ENCODE peak calls at places on chromosomes 12 and 14, in seven cellular contexts. J is adrenal gland, V is IMR-90, H is ovary, K is tibial nerve, Q is heart left ventricle, N is right lobe of liver. S is an unnamed sample.

GRCh38 chr12:111363578-111363977 is 5.3 kb downstream of the PHETA1 start:
- DNase-seq in V (peak), H (no peak), K (no peak), J (no peak), N (no peak), Q (no peak), S (no peak)

GRCh38 chr12:92034858-92035401 is 110.7 kb downstream of the BTG1 start:
- DNase-seq in V (peak), H (peak), J (peak), Q (peak), N (peak), K (peak), S (peak)

GRCh38 chr14:76514599-76514998 is 138.7 kb downstream of the ESRRB start:
- DNase-seq in Q (no peak), V (peak), J (no peak), H (no peak), K (no peak), N (no peak), S (peak)

GRCh38 chr12:8127138-8127537 is 3.7 kb downstream of the CLEC4A start:
- DNase-seq in N (no peak), K (no peak), Q (no peak), H (no peak), V (no peak), J (no peak), S (no peak)

GRCh38 chr12:120413901-120414695 is 23.8 kb upstream of the COX6A1 start:
- DNase-seq in J (peak), H (no peak), K (no peak), N (no peak), Q (no peak), V (no peak), S (no peak)

GRCh38 chr12:68591716-68592437 is 18.8 kb upstream of the RAP1B start:
- DNase-seq in Q (no peak), H (no peak), J (no peak), N (no peak), V (no peak), K (no peak), S (no peak)

GRCh38 chr14:52678591-52678990 is 16.8 kb downstream of the ERO1A start:
- DNase-seq in H (no peak), N (no peak), J (no peak), K (no peak), Q (no peak), V (no peak), S (peak)

GRCh38 chr12:130977759-130978127 is 24.0 kb downstream of the ADGRD1 start:
- DNase-seq in H (no peak), J (no peak), K (no peak), Q (no peak), V (no peak), N (no peak), S (no peak)

GRCh38 chr12:21942377-21942703 is 1.1 kb upstream of the ABCC9 start:
- DNase-seq in K (no peak), V (no peak), H (no peak), Q (no peak), N (no peak), J (no peak), S (no peak)
- TF ChIP-seq POLR2A in K (no peak), V (no peak), H (no peak), Q (no peak), N (no peak), J (no peak), S (no peak)

DNA sequence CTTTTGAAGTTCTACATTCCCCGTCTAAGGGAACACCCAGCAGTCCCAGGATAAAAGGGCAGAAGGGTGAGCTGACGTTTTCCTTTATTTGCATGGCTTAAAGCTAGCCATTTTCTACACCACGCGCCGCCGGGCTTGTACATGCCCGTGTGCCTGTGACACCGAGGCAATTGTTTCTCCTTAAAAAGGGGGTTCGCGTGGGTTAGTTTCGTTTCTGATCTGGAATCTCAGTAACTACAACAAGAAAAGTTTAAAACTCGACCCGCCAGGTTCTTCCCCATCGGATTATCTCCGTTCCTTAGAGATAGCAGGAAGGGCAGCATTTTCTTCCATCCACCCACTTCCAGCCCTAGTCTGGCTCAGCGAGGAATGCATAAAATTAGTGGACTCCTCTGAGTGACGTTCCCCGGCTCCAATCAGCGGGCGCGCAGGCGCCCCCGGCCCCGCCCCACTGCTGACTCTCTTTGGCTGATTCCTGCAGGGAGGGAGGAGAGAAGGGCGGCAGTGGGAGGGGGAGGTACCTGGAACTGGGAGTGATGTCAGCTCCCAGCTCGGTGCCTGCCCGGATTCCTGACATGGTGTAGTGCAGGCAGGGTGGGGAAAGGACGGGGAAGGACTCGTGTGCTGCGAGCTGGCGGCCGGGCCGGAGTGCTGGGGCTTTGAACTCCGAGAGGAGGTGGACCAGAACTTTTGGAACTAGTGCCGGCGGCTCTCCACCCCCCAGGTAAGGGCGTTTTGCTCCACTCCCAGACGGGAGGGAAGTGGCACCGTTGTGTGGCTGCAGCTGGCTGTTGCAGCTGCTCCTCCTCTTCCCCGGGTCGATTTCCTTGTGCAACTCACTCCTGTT is at the start of gene PPFIBP1:
- DNase-seq in H (peak), J (peak), V (peak), N (peak), Q (peak), K (peak), S (peak)
- TF ChIP-seq POLR2A in H (peak), J (peak), V (peak), N (peak), Q (no peak), K (peak), S (peak)

GRCh38 chr12:3099146-3099545 is 22.0 kb downstream of the TSPAN9 start:
- DNase-seq in V (no peak), K (no peak), H (no peak), J (no peak), Q (no peak), N (no peak), S (no peak)

GRCh38 chr12:3101309-3102022 is 24.3 kb downstream of the TSPAN9 start:
- DNase-seq in K (no peak), N (no peak), H (no peak), Q (no peak), J (no peak), V (peak), S (no peak)

GRCh38 chr12:3097186-3097804 is 20.1 kb downstream of the TSPAN9 start:
- DNase-seq in N (peak), J (peak), K (no peak), H (peak), V (peak), Q (peak), S (peak)

GRCh38 chr12:3098436-3098835 is 21.3 kb downstream of the TSPAN9 start:
- DNase-seq in J (no peak), H (no peak), K (no peak), Q (no peak), N (no peak), V (no peak), S (no peak)

DNA sequence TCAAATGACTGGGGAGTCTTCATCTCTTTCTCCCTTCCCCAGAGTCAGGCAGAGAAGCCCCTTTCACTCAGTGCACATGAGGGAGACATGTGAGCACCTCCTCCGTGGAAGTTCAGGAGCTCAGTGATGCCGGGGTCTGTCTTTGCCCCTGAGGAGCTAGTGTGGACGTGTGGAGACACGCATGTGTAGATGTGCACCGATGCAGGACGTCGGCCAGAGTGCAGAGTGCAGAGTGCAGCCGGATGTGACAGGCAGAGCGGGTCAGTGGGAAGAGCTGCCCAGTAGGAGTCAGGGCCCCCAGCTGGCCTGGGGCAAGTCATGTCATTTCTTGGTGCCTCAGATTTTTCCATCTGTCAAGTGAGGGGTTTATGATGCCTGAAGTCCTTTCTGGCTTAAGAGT is 20.7 kb downstream of the TSPAN9 start:
- DNase-seq in H (peak), J (no peak), V (no peak), K (no peak), N (peak), Q (no peak), S (no peak)
- TF ChIP-seq POLR2A in H (no peak), J (no peak), V (no peak), K (no peak), N (peak), Q (no peak), S (no peak)

GRCh38 chr14:100072783-100073346 is 7.6 kb downstream of the EVL start:
- DNase-seq in K (no peak), H (no peak), Q (no peak), V (no peak), J (no peak), N (no peak), S (peak)
- TF ChIP-seq POLR2A in K (no peak), H (no peak), Q (no peak), V (no peak), J (no peak), N (no peak), S (no peak)

DNA sequence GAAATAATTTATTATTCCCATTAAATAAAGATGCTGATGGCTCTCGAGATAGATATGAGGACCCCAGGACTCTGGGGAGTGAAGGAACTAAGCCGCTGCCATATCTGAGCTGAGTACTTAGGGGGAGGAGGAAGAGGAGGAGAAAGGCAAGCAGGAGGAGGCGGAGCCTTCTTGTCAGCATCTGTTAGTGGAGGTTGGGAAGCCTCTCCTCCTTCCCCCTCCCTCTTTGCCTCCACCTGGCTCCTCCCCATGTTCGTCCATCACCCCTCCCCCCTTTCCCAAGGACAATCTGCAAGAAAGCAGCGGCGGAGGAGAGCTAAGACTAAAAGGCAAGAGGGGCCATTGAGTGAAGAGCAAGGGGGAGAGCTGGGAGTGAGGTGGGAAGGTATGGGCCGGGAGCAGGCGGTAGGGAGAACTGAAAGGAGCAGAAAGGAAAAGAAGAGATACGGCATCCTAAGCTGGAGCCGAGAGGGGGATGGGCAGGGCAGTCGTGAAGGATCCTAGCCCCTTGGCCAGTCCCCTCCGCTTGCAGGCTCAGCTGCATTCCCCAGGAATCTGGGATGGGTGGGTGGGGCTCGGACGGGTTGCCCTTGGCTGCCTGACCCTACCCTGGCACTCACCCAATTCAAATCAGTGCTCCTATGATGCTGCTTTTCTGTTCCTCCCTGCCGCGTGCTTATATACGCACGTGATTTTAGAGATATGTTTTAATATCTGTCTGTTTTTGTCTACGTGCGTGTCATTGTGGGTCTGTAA is at the start of gene PFKM:
- DNase-seq in K (peak), Q (peak), N (peak), H (peak), J (peak), V (peak), S (peak)
- TF ChIP-seq POLR2A in K (no peak), Q (no peak), N (no peak), H (peak), J (peak), V (no peak), S (no peak)

DNA sequence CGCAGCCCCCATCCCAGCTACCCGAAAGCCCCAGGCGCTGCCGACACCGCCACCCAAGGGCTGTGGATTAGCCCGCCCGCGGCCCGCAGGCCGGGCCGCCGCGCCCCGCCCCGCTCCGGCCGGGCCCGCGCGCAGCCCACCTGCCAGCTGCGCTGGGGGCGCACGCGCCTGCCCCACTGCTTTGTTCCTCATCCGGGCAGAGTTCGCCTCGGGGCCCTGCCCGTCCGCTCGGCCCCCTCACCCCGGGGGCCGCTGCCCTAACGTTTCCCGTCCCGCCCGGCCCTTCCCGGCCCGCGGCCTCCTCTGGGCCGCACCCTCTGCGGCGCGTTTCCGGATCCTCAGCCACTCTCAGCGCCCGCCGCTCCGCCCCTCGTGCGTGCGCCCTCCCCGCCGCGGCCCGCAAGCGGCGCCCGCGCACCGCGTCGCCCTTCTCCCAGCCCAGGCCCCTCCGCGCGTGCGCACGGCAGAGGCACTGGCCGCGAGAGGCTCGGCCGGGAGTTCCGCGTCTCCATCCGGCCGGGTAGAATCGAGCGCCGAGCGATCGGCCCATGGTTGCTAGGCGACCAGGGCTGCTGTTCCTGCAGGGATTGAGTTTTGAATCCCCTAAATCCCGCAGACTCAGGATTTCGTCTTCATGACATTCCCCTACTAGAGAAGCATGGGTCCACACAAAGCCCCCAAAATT is at the start of gene PRDM4:
- DNase-seq in V (peak), Q (peak), K (peak), H (peak), N (peak), J (peak), S (peak)
- TF ChIP-seq POLR2A in V (peak), Q (peak), K (peak), H (peak), N (peak), J (peak), S (peak)

GRCh38 chr12:48954061-48954460 is 3.2 kb downstream of the ARF3 start:
- DNase-seq in N (no peak), V (no peak), K (no peak), H (no peak), Q (no peak), J (no peak), S (no peak)

GRCh38 chr12:48958049-48958388 is 732 bp upstream of the ARF3 start:
- DNase-seq in Q (no peak), K (no peak), N (no peak), H (no peak), V (no peak), J (no peak), S (no peak)

GRCh38 chr12:48954781-48955501 is 2.3 kb downstream of the ARF3 start:
- DNase-seq in J (no peak), K (no peak), N (no peak), Q (no peak), H (no peak), V (no peak), S (no peak)

GRCh38 chr12:48956279-48957140 is 777 bp downstream of the ARF3 start:
- DNase-seq in J (peak), Q (peak), K (peak), H (peak), N (no peak), V (peak), S (peak)

GRCh38 chr12:48957141-48958048 is at the start of gene ARF3:
- DNase-seq in N (peak), H (peak), K (peak), V (peak), J (peak), Q (peak), S (peak)
- TF ChIP-seq POLR2A in N (peak), H (peak), K (peak), V (peak), J (peak), Q (no peak), S (peak)

DNA sequence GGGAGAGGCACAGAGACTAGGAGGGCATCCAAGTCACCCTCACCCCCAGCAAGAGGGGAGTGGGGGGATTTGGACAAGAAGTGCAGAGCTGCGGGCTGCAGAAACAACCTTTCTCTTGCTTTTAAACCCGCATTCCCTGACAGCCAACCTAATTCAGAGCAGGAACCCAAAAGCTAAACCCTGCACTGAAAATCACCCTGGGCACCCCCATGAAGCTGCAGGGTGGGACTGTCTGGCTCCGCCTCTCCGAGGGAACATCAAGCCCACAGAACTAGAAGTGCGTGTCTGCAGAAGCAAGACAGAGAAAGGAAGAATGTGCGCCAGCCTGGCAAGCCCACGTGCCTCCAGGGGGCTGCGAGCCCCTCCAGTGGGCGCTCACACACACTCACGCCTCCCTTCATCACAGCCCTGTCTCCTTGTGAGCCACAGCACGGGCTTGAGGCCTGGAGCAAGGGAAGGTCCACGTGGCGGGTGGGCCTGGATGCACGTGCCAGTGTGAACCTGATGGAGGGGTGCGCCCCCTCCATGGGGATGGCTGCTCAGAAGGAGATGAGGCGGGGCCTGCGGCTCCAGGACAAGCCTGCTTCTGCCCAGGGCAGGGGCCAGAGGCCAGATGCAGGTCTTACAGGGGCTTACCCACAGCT is 27.8 kb upstream of the PNMA1 start:
- DNase-seq in J (no peak), Q (no peak), K (no peak), V (no peak), H (peak), N (peak), S (peak)
- TF ChIP-seq POLR2A in J (no peak), Q (no peak), K (no peak), V (no peak), H (no peak), N (no peak), S (peak)

S was measured in erythroblast.